ENCODE peak calls at places on chromosomes 7 and 10, in nine cellular contexts. B is body of pancreas; C is CD8-positive, alpha-beta T cell; S is IMR-90; F is sigmoid colon; L is pancreas; Q is ascending aorta; D is transverse colon; U is cardiac muscle cell. X is an unnamed sample. For H3K4me1, the result is how much of the 10 kb centered on the place peaks cover.

GRCh38 chr10:88565072-88565471 is 18.0 kb downstream of the RNLS start:
- DNase-seq in B (no peak), C (no peak), S (peak), F (no peak), L (no peak), Q (no peak), D (no peak), U (peak), X (no peak)

GRCh38 chr7:926061-927030 is 28.1 kb downstream of the ADAP1 start:
- DNase-seq in B (peak), C (peak), S (no peak), F (peak), L (peak), Q (peak), D (peak), U (no peak), X (no peak)

GRCh38 chr10:121205625-121206024 is 354.5 kb downstream of the WDR11 start:
- DNase-seq in B (peak), C (no peak), S (no peak), F (no peak), L (no peak), Q (no peak), D (no peak), U (no peak), X (no peak)

GRCh38 chr7:128055668-128056067 is 24.4 kb upstream of the LRRC4 start:
- DNase-seq in B (no peak), C (no peak), S (no peak), F (no peak), L (no peak), Q (no peak), D (no peak), U (no peak), X (no peak)

GRCh38 chr7:90825779-90826178 is 229.7 kb downstream of the CDK14 start:
- DNase-seq in B (no peak), C (no peak), S (peak), F (no peak), L (no peak), Q (no peak), D (no peak), U (no peak), X (no peak)

GRCh38 chr10:74854610-74855009 is 28.2 kb downstream of the KAT6B start:
- DNase-seq in B (no peak), C (no peak), S (no peak), F (no peak), L (no peak), Q (no peak), D (no peak), U (no peak), X (no peak)

GRCh38 chr10:13046861-13047528 is 45.5 kb upstream of the CCDC3 start:
- DNase-seq in B (no peak), C (no peak), S (no peak), F (no peak), L (no peak), Q (no peak), D (no peak), U (no peak), X (no peak)

GRCh38 chr10:11434323-11434722 is 177.1 kb downstream of the USP6NL start:
- DNase-seq in B (no peak), C (no peak), S (no peak), F (no peak), L (no peak), Q (no peak), D (no peak), U (no peak), X (no peak)

GRCh38 chr10:29590598-29591415 is 44.0 kb downstream of the SVIL start:
- DNase-seq in B (no peak), C (no peak), S (peak), F (no peak), L (no peak), Q (no peak), D (no peak), U (peak), X (peak)

GRCh38 chr10:126661356-126661755 is 9.1 kb downstream of the C10orf90 start:
- DNase-seq in B (no peak), C (no peak), S (no peak), F (no peak), L (no peak), Q (no peak), D (no peak), U (no peak), X (no peak)

GRCh38 chr7:106061301-106061979 is 50.7 kb downstream of the SYPL1 start:
- DNase-seq in B (no peak), C (no peak), S (no peak), F (no peak), L (no peak), Q (no peak), D (no peak), U (no peak), X (no peak)

GRCh38 chr7:19321925-19322470 is 176.8 kb upstream of the FERD3L start:
- DNase-seq in B (no peak), C (no peak), S (no peak), F (no peak), L (no peak), Q (no peak), D (no peak), U (no peak), X (no peak)

GRCh38 chr10:109784236-109784635 is 139.1 kb downstream of the XPNPEP1 start:
- DNase-seq in B (no peak), C (no peak), S (no peak), F (no peak), L (no peak), Q (no peak), D (no peak), U (no peak), X (no peak)

GRCh38 chr7:27602766-27603165 is 59.9 kb downstream of the HIBADH start:
- DNase-seq in B (no peak), C (no peak), S (no peak), F (no peak), L (no peak), Q (no peak), D (no peak), U (no peak), X (no peak)

GRCh38 chr10:28151636-28152035 is 151.2 kb downstream of the MPP7 start:
- DNase-seq in B (no peak), C (no peak), S (no peak), F (no peak), L (no peak), Q (no peak), D (no peak), U (peak), X (no peak)

GRCh38 chr7:26250239-26250638 is 41.4 kb upstream of the SNX10 start:
- DNase-seq in B (no peak), C (no peak), S (no peak), F (no peak), L (no peak), Q (no peak), D (no peak), U (no peak), X (no peak)

GRCh38 chr7:114539575-114539974 is 125.0 kb downstream of the FOXP2 start:
- DNase-seq in B (peak), C (no peak), S (peak), F (no peak), L (no peak), Q (no peak), D (peak), U (peak), X (no peak)

GRCh38 chr7:51129527-51130472 is 186.8 kb downstream of the COBL start:
- DNase-seq in B (no peak), C (no peak), S (no peak), F (no peak), L (no peak), Q (no peak), D (no peak), U (no peak), X (no peak)

GRCh38 chr7:132494474-132494873 is 81.8 kb downstream of the PLXNA4 start:
- DNase-seq in B (no peak), C (no peak), S (no peak), F (no peak), L (no peak), Q (no peak), D (no peak), U (no peak), X (no peak)

GRCh38 chr10:63713191-63714144 is 192.3 kb downstream of the REEP3 start:
- DNase-seq in B (peak), C (no peak), S (peak), F (peak), L (peak), Q (no peak), D (peak), U (peak), X (no peak)

GRCh38 chr7:151819826-151820225 is 57.1 kb downstream of the PRKAG2 start:
- DNase-seq in B (peak), C (no peak), S (no peak), F (no peak), L (peak), Q (no peak), D (peak), U (peak), X (no peak)

GRCh38 chr7:154789404-154789803 is 213.5 kb downstream of the PAXIP1 start:
- DNase-seq in B (peak), C (no peak), S (no peak), F (no peak), L (no peak), Q (no peak), D (no peak), U (peak), X (no peak)

GRCh38 chr7:33044986-33045385 is 17.6 kb downstream of the NT5C3A start:
- DNase-seq in B (no peak), C (no peak), S (no peak), F (no peak), L (no peak), Q (no peak), D (no peak), U (no peak), X (no peak)

GRCh38 chr7:3897430-3898385 is 596.7 kb downstream of the SDK1 start:
- DNase-seq in B (peak), C (no peak), S (peak), F (no peak), L (no peak), Q (no peak), D (peak), U (peak), X (no peak)

GRCh38 chr7:101733713-101734475 is 83.5 kb upstream of the CUX1 start:
- DNase-seq in B (peak), C (no peak), S (peak), F (no peak), L (peak), Q (no peak), D (peak), U (peak), X (peak)

GRCh38 chr10:118692911-118693310 is 61.9 kb downstream of the CACUL1 start:
- DNase-seq in B (no peak), C (no peak), S (peak), F (no peak), L (no peak), Q (no peak), D (no peak), U (no peak), X (no peak)

GRCh38 chr10:76176166-76176550 is 744.7 kb downstream of the LRMDA start:
- DNase-seq in B (no peak), C (no peak), S (no peak), F (no peak), L (no peak), Q (no peak), D (no peak), U (no peak), X (no peak)

GRCh38 chr7:50832744-50833143 is 50.0 kb upstream of the GRB10 start:
- DNase-seq in B (no peak), C (no peak), S (peak), F (no peak), L (no peak), Q (no peak), D (no peak), U (no peak), X (no peak)

GRCh38 chr10:132276179-132276675 is 31.5 kb downstream of the STK32C start:
- DNase-seq in B (no peak), C (no peak), S (no peak), F (no peak), L (no peak), Q (no peak), D (no peak), U (no peak), X (no peak)

GRCh38 chr10:120950103-120950561 is 99.0 kb downstream of the WDR11 start:
- DNase-seq in B (no peak), C (no peak), S (peak), F (no peak), L (no peak), Q (no peak), D (no peak), U (peak), X (no peak)

GRCh38 chr7:99990417-99990816 is 14.6 kb upstream of the AZGP1 start:
- DNase-seq in B (no peak), C (no peak), S (no peak), F (no peak), L (no peak), Q (no peak), D (no peak), U (no peak), X (no peak)

GRCh38 chr10:95742529-95742884 is 13.5 kb upstream of the ENTPD1 start:
- DNase-seq in B (peak), C (no peak), S (peak), F (no peak), L (peak), Q (no peak), D (peak), U (no peak), X (no peak)

GRCh38 chr7:54985405-54986360 is 33.1 kb upstream of the EGFR start:
- DNase-seq in B (no peak), C (no peak), S (peak), F (no peak), L (no peak), Q (no peak), D (no peak), U (no peak), X (no peak)

GRCh38 chr10:22133640-22134624 is 83.9 kb downstream of the EBLN1 start:
- DNase-seq in B (no peak), C (no peak), S (no peak), F (no peak), L (no peak), Q (no peak), D (no peak), U (peak), X (no peak)

GRCh38 chr7:50369408-50370026 is 65.0 kb downstream of the IKZF1 start:
- DNase-seq in B (no peak), C (peak), S (no peak), F (no peak), L (no peak), Q (no peak), D (no peak), U (peak), X (no peak)

GRCh38 chr10:70462349-70462984 is 16.1 kb upstream of the PALD1 start:
- DNase-seq in B (peak), C (no peak), S (no peak), F (peak), L (peak), Q (peak), D (peak), U (no peak), X (peak)

GRCh38 chr7:4683884-4684565 is 1.9 kb downstream of the FOXK1 start:
- DNase-seq in B (peak), C (peak), S (peak), F (peak), L (peak), Q (no peak), D (peak), U (peak), X (peak)

GRCh38 chr10:129323311-129323710 is 143.7 kb upstream of the MGMT start:
- DNase-seq in B (no peak), C (no peak), S (no peak), F (no peak), L (no peak), Q (no peak), D (no peak), U (no peak), X (no peak)

DNA sequence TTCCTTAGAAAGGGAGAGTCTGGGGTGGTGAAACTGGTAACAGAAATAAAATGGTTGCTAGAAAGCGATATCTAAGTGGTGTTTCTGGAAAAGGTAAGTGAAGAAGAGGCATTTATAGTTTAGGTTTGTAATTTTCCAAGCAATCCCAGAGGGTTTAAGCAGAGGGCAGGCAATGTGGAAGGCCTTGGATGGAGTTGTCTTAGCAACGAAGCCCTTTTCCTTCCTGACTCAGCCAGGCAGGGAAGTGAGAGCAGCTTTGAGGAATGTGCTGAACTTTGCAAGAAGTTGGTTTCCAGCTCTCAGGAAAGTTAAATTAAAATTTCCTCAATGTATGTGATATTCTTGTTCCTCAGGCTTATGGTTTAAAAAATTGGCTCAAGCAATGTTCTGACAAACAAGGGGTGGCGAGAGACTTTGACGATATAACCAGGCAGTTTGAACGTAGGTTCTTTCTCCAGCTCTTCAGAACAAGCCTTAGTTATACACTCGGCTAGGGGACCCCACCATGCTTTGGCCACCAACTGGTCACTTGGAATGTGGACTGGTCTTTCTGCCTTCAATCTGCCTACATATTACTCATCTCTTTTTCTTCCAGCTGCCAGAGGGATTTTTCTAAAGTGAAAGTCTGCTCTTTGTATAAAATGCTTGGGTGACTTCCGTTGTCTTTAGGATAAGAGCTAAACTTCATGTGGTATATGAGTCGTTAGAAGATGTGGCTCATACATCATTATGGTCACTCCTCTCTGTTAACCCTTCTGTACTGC is 66.9 kb upstream of the SLC25A13 start:
- DNase-seq in B (no peak), C (no peak), S (peak), F (no peak), L (no peak), Q (no peak), D (no peak), U (no peak), X (no peak)
- H3K4me3 ChIP-seq in B (no peak), C (no peak), S (no peak), F (no peak), L (no peak), Q (no peak), D (no peak), U (no peak), X (no peak)

GRCh38 chr10:114367676-114368391 is 36.5 kb downstream of the AFAP1L2 start:
- DNase-seq in B (no peak), C (no peak), S (no peak), F (no peak), L (no peak), Q (no peak), D (no peak), U (no peak), X (no peak)
- H3K4me1 ChIP-seq in B (under half), C (under half), S (under half), F (under half), L (under half), Q (under half), D (under half), U (under half), X (under half)

DNA sequence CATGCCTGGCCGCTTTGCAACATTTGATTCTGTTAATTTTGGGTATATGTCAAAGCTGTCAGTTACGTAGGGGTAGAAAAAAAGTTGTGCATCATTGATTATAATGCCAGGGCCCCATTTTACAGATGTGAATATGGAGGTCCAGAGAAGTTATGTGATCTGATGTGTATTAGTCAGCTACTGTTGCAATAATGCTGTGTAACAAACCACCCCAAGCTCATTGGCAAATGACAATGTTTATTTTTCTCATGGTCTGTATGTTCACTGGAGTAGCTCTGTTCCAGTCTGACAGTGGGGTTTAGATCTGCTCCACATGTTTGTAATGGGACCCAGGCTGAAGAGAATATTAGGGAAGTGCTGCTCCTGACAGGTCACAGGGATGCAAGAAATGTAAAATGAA is 19.2 kb downstream of the TBXAS1 start:
- DNase-seq in B (no peak), C (no peak), S (no peak), F (no peak), L (no peak), Q (no peak), D (no peak), U (no peak), X (no peak)
- H3K4me3 ChIP-seq in B (no peak), C (no peak), S (no peak), F (no peak), L (no peak), Q (no peak), D (no peak), U (no peak), X (no peak)

DNA sequence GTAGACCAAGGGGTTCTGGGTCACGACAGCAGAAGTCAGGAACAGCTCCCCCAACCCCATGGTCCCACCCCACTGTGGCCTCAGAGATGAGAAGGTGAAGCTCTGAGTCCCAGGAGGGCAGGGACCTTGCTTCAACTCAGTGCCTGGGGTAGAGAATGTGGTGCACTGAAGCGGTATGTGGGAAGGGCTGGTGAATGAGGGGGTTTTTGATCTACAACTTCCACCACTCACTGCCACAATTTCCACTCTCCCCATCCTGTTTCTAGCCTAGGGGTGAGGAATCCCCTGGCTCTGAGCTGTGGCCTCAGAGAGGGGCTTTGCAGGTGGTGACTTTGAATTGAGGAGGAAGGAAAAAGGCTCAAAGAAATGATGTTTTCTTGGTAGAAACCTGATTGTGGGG is 44.9 kb upstream of the TOMM7 start:
- DNase-seq in B (no peak), C (no peak), S (no peak), F (no peak), L (no peak), Q (no peak), D (no peak), U (no peak), X (no peak)
- H3K4me1 ChIP-seq in B (under half), C (under half), S (under half), F (under half), L (under half), Q (under half), D (under half), U (under half), X (under half)

GRCh38 chr10:113740850-113741249 is 10.6 kb upstream of the PLEKHS1 start:
- DNase-seq in B (no peak), C (no peak), S (no peak), F (no peak), L (no peak), Q (no peak), D (no peak), U (no peak), X (peak)

GRCh38 chr10:113745374-113745773 is 6.1 kb upstream of the PLEKHS1 start:
- DNase-seq in B (no peak), C (no peak), S (no peak), F (no peak), L (no peak), Q (no peak), D (no peak), U (no peak), X (no peak)

GRCh38 chr10:113743594-113743993 is 7.9 kb upstream of the PLEKHS1 start:
- DNase-seq in B (no peak), C (no peak), S (no peak), F (no peak), L (no peak), Q (no peak), D (no peak), U (no peak), X (no peak)

GRCh38 chr10:113739577-113739976 is 11.9 kb upstream of the PLEKHS1 start:
- DNase-seq in B (no peak), C (no peak), S (no peak), F (no peak), L (no peak), Q (no peak), D (no peak), U (no peak), X (no peak)

GRCh38 chr10:113742466-113742865 is 9.0 kb upstream of the PLEKHS1 start:
- DNase-seq in B (no peak), C (no peak), S (no peak), F (no peak), L (no peak), Q (no peak), D (no peak), U (no peak), X (no peak)
- H3K4me3 ChIP-seq in B (no peak), C (no peak), S (no peak), F (no peak), L (no peak), Q (no peak), D (no peak), U (no peak), X (no peak)